ENCODE peak calls at places on chromosomes 6 and 20, in ten cellular contexts. One of them, this sample, is unnamed. For H3K36me3, the result is how much of the 10 kb centered on the place peaks cover.

GRCh38 chr6:114240800-114241199 is 102.0 kb downstream of the HS3ST5 start:
- DNase-seq in right atrium auricular region: no peak
- DNase-seq in CD8-positive, alpha-beta T cell: no peak
- DNase-seq in DND-41: no peak
- DNase-seq in Caco-2: no peak
- DNase-seq in psoas muscle: no peak
- DNase-seq in fibroblast of lung: no peak
- DNase-seq in PC-9: no peak
- DNase-seq in body of pancreas: no peak
- DNase-seq in uterus: no peak
- DNase-seq in this sample: no peak

GRCh38 chr6:4774715-4775590 is 1.3 kb upstream of the CDYL start:
- DNase-seq in right atrium auricular region: no peak
- DNase-seq in CD8-positive, alpha-beta T cell: peak
- DNase-seq in DND-41: no peak
- DNase-seq in Caco-2: peak
- DNase-seq in psoas muscle: peak
- DNase-seq in fibroblast of lung: no peak
- DNase-seq in PC-9: no peak
- DNase-seq in body of pancreas: peak
- DNase-seq in uterus: peak
- DNase-seq in this sample: no peak

GRCh38 chr20:54622338-54623280 is 147.2 kb downstream of the DOK5 start:
- DNase-seq in right atrium auricular region: no peak
- DNase-seq in CD8-positive, alpha-beta T cell: no peak
- DNase-seq in DND-41: no peak
- DNase-seq in Caco-2: no peak
- DNase-seq in psoas muscle: no peak
- DNase-seq in fibroblast of lung: peak
- DNase-seq in PC-9: no peak
- DNase-seq in body of pancreas: peak
- DNase-seq in uterus: no peak
- DNase-seq in this sample: no peak

GRCh38 chr6:14762077-14762476 is 483.8 kb upstream of the JARID2 start:
- DNase-seq in right atrium auricular region: no peak
- DNase-seq in CD8-positive, alpha-beta T cell: no peak
- DNase-seq in DND-41: no peak
- DNase-seq in Caco-2: no peak
- DNase-seq in psoas muscle: no peak
- DNase-seq in fibroblast of lung: no peak
- DNase-seq in PC-9: no peak
- DNase-seq in body of pancreas: no peak
- DNase-seq in uterus: no peak
- DNase-seq in this sample: no peak

GRCh38 chr6:57224769-57225515 is 2.8 kb upstream of the RAB23 start:
- DNase-seq in right atrium auricular region: no peak
- DNase-seq in CD8-positive, alpha-beta T cell: no peak
- DNase-seq in DND-41: no peak
- DNase-seq in Caco-2: no peak
- DNase-seq in psoas muscle: no peak
- DNase-seq in fibroblast of lung: peak
- DNase-seq in PC-9: no peak
- DNase-seq in body of pancreas: no peak
- DNase-seq in uterus: peak
- DNase-seq in this sample: no peak

GRCh38 chr6:53230775-53231467 is 82.3 kb upstream of the GCM1 start:
- DNase-seq in right atrium auricular region: no peak
- DNase-seq in CD8-positive, alpha-beta T cell: no peak
- DNase-seq in DND-41: no peak
- DNase-seq in Caco-2: no peak
- DNase-seq in psoas muscle: no peak
- DNase-seq in fibroblast of lung: no peak
- DNase-seq in PC-9: no peak
- DNase-seq in body of pancreas: no peak
- DNase-seq in uterus: no peak
- DNase-seq in this sample: no peak

GRCh38 chr6:39530201-39530759 is 194.9 kb downstream of the KIF6 start:
- DNase-seq in right atrium auricular region: no peak
- DNase-seq in CD8-positive, alpha-beta T cell: no peak
- DNase-seq in DND-41: no peak
- DNase-seq in Caco-2: no peak
- DNase-seq in psoas muscle: no peak
- DNase-seq in fibroblast of lung: peak
- DNase-seq in PC-9: no peak
- DNase-seq in body of pancreas: no peak
- DNase-seq in uterus: peak
- DNase-seq in this sample: no peak

GRCh38 chr20:9145142-9145541 is 76.3 kb downstream of the PLCB4 start:
- DNase-seq in right atrium auricular region: no peak
- DNase-seq in CD8-positive, alpha-beta T cell: no peak
- DNase-seq in DND-41: no peak
- DNase-seq in Caco-2: no peak
- DNase-seq in psoas muscle: no peak
- DNase-seq in fibroblast of lung: no peak
- DNase-seq in PC-9: no peak
- DNase-seq in body of pancreas: no peak
- DNase-seq in uterus: no peak
- DNase-seq in this sample: no peak

GRCh38 chr20:62717933-62718332 is 9.3 kb downstream of the NTSR1 start:
- DNase-seq in right atrium auricular region: no peak
- DNase-seq in CD8-positive, alpha-beta T cell: no peak
- DNase-seq in DND-41: no peak
- DNase-seq in Caco-2: no peak
- DNase-seq in psoas muscle: no peak
- DNase-seq in fibroblast of lung: no peak
- DNase-seq in PC-9: no peak
- DNase-seq in body of pancreas: no peak
- DNase-seq in uterus: no peak
- DNase-seq in this sample: no peak

GRCh38 chr20:62714799-62715198 is 6.2 kb downstream of the NTSR1 start:
- DNase-seq in right atrium auricular region: no peak
- DNase-seq in CD8-positive, alpha-beta T cell: no peak
- DNase-seq in DND-41: no peak
- DNase-seq in Caco-2: no peak
- DNase-seq in psoas muscle: no peak
- DNase-seq in fibroblast of lung: no peak
- DNase-seq in PC-9: no peak
- DNase-seq in body of pancreas: no peak
- DNase-seq in uterus: no peak
- DNase-seq in this sample: no peak

GRCh38 chr20:62716198-62716940 is 7.7 kb downstream of the NTSR1 start:
- DNase-seq in right atrium auricular region: no peak
- DNase-seq in CD8-positive, alpha-beta T cell: peak
- DNase-seq in DND-41: peak
- DNase-seq in Caco-2: no peak
- DNase-seq in psoas muscle: no peak
- DNase-seq in fibroblast of lung: no peak
- DNase-seq in PC-9: no peak
- DNase-seq in body of pancreas: no peak
- DNase-seq in uterus: no peak
- DNase-seq in this sample: no peak

GRCh38 chr20:62715201-62715600 is 6.6 kb downstream of the NTSR1 start:
- DNase-seq in right atrium auricular region: no peak
- DNase-seq in CD8-positive, alpha-beta T cell: no peak
- DNase-seq in DND-41: no peak
- DNase-seq in Caco-2: no peak
- DNase-seq in psoas muscle: no peak
- DNase-seq in fibroblast of lung: no peak
- DNase-seq in PC-9: no peak
- DNase-seq in body of pancreas: no peak
- DNase-seq in uterus: no peak
- DNase-seq in this sample: no peak

DNA sequence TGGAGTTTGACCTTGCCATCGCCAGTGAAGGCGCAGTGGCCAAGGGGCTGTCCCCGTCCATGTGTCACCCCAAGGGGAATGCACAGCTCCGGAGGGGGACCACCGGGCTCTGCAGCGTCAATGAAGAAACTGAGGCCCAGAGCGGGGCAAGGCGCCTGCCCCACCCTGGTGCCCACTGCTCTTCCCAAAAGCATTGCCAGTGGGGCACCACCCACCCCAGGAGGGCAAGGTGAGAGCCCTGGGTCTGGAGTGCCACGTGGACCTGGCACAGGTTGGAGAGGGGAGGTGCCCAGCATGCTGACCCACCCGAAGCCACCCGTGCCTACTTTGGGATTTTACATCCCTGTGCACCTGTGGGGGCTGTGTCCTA is 8.3 kb downstream of the NTSR1 start:
- DNase-seq in right atrium auricular region: no peak
- DNase-seq in CD8-positive, alpha-beta T cell: no peak
- DNase-seq in DND-41: no peak
- DNase-seq in Caco-2: no peak
- DNase-seq in psoas muscle: no peak
- DNase-seq in fibroblast of lung: no peak
- DNase-seq in PC-9: no peak
- DNase-seq in body of pancreas: no peak
- DNase-seq in uterus: no peak
- DNase-seq in this sample: no peak
- H3K4me3 ChIP-seq in right atrium auricular region: no peak
- H3K4me3 ChIP-seq in CD8-positive, alpha-beta T cell: no peak
- H3K4me3 ChIP-seq in DND-41: no peak
- H3K4me3 ChIP-seq in Caco-2: no peak
- H3K4me3 ChIP-seq in psoas muscle: no peak
- H3K4me3 ChIP-seq in fibroblast of lung: no peak
- H3K4me3 ChIP-seq in PC-9: no peak
- H3K4me3 ChIP-seq in body of pancreas: no peak
- H3K4me3 ChIP-seq in uterus: no peak
- H3K4me3 ChIP-seq in this sample: no peak

GRCh38 chr6:50608421-50608820 is 104.9 kb upstream of the TFAP2D start:
- DNase-seq in right atrium auricular region: no peak
- DNase-seq in CD8-positive, alpha-beta T cell: no peak
- DNase-seq in DND-41: no peak
- DNase-seq in Caco-2: no peak
- DNase-seq in psoas muscle: no peak
- DNase-seq in fibroblast of lung: no peak
- DNase-seq in PC-9: no peak
- DNase-seq in body of pancreas: no peak
- DNase-seq in uterus: no peak
- DNase-seq in this sample: no peak

DNA sequence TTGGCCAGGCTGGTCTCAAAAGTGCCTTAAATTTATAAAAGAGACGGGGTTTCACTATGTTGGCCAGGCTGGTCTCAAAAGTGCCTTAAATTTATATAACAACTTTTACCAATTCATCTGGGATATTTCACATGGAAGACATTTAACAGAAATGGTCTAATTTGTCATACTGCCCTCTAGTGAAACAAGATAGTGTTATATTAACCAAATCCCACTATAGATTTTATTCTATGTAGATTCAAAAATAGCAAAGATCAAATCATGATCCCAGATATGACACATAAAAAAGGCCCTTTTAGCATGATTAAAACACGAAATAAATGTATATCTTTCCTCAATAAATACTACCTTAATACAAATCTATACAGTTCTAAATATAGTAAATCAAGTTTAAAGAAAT is 102.8 kb upstream of the TFAP2D start:
- DNase-seq in right atrium auricular region: no peak
- DNase-seq in CD8-positive, alpha-beta T cell: no peak
- DNase-seq in DND-41: no peak
- DNase-seq in Caco-2: no peak
- DNase-seq in psoas muscle: no peak
- DNase-seq in fibroblast of lung: peak
- DNase-seq in PC-9: no peak
- DNase-seq in body of pancreas: no peak
- DNase-seq in uterus: no peak
- DNase-seq in this sample: no peak
- TF ChIP-seq CTCF in right atrium auricular region: no peak
- TF ChIP-seq CTCF in CD8-positive, alpha-beta T cell: no peak
- TF ChIP-seq CTCF in DND-41: peak
- TF ChIP-seq CTCF in Caco-2: no peak
- TF ChIP-seq CTCF in psoas muscle: no peak
- TF ChIP-seq CTCF in fibroblast of lung: peak
- TF ChIP-seq CTCF in PC-9: peak
- TF ChIP-seq CTCF in body of pancreas: no peak
- TF ChIP-seq CTCF in uterus: no peak
- TF ChIP-seq CTCF in this sample: no peak

DNA sequence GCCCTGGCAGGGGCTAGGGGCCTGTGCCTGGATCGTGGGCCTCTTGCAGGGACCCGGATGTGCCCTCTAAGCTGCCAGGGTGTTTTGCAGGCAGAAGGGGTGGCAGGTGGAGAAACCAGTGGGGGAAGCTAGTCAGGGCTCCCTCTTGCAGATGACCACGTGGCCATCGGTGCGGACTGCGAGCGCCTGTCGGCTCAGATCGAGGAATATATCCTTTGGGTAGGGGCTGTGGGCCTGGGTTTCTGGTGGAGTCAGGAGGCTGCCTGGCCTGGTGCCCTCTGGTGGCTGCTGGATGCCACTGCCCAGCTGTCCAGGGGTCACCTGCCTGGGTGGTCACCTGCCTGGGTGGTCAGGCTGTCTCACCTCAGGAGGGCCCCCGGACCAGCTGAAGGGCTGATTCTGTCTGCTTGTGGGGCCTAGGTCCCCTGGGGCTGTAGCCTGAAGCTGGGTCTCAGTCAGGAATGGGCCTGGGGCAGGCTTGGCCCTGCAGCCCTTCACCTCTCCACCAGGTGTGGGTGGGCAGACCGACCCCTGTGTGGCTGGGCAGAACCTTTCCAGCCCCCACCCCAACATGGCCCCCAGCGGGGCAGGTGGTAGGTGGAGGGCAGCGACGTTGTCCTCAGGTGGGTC is 6.7 kb downstream of the TCEA2 start:
- DNase-seq in right atrium auricular region: no peak
- DNase-seq in CD8-positive, alpha-beta T cell: no peak
- DNase-seq in DND-41: peak
- DNase-seq in Caco-2: peak
- DNase-seq in psoas muscle: no peak
- DNase-seq in fibroblast of lung: no peak
- DNase-seq in PC-9: peak
- DNase-seq in body of pancreas: peak
- DNase-seq in uterus: no peak
- DNase-seq in this sample: no peak
- H3K36me3 ChIP-seq in right atrium auricular region: under half
- H3K36me3 ChIP-seq in CD8-positive, alpha-beta T cell: under half
- H3K36me3 ChIP-seq in DND-41: under half
- H3K36me3 ChIP-seq in Caco-2: under half
- H3K36me3 ChIP-seq in psoas muscle: under half
- H3K36me3 ChIP-seq in fibroblast of lung: under half
- H3K36me3 ChIP-seq in PC-9: under half
- H3K36me3 ChIP-seq in body of pancreas: under half
- H3K36me3 ChIP-seq in uterus: under half
- H3K36me3 ChIP-seq in this sample: under half

DNA sequence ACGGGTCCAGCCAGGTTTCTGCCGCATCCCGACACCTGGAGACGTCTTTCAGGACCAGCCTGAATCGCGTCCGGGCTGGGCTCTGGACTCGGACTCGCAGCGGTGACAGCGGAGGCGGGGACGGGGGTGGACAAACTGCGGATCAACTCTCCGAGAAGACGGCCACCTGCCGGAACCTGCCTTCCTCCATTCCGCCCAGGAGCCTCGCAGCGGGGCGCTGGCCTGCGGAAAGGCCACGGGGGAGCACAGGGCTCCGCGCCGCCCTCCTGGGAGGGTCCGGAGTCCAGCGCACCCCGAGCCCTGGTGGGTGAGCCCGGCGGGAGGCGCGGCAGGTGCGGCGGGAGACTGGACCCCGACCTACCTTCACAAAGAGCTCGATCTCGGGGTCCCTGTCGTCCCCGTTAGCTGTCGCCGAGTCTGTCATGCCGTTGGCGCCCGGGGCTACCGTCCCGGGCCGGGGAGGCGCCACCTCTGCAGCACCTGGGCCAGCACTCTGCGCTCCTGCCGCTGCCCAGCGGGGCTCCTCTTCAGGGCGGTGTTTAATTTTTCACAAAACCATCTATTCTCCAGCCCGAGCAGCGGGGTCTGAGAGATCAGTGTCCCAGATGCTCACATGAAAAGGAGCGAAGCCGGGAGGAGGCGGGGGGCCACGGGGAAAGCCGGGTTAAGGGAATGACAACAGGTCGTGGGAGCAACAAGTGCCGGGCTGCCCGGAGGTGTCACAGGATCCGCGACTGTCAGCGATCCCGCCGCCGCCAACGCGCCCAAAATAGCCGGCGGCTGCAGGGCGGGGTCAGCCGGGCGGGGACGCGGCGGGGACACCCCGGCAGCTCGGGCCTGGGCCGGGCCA is at the start of gene CLIC5:
- DNase-seq in right atrium auricular region: no peak
- DNase-seq in CD8-positive, alpha-beta T cell: peak
- DNase-seq in DND-41: no peak
- DNase-seq in Caco-2: peak
- DNase-seq in psoas muscle: peak
- DNase-seq in fibroblast of lung: no peak
- DNase-seq in PC-9: peak
- DNase-seq in body of pancreas: peak
- DNase-seq in uterus: no peak
- DNase-seq in this sample: no peak
- H3K4me3 ChIP-seq in right atrium auricular region: peak
- H3K4me3 ChIP-seq in CD8-positive, alpha-beta T cell: peak
- H3K4me3 ChIP-seq in DND-41: no peak
- H3K4me3 ChIP-seq in Caco-2: peak
- H3K4me3 ChIP-seq in psoas muscle: peak
- H3K4me3 ChIP-seq in fibroblast of lung: no peak
- H3K4me3 ChIP-seq in PC-9: peak
- H3K4me3 ChIP-seq in body of pancreas: no peak
- H3K4me3 ChIP-seq in uterus: peak
- H3K4me3 ChIP-seq in this sample: no peak

This sample was measured in BJ.